ENCODE peak calls at places on chromosomes 12 and 14, in ten cellular contexts. N is tibial artery; M is A549; L is lung; F is vagina; P is GM23338; K is heart left ventricle; A is pancreas; C is dorsolateral prefrontal cortex; E is effector memory CD4-positive, alpha-beta T cell. G is an unnamed sample.

GRCh38 chr14:68780358-68781160 is 12.3 kb downstream of the ZFP36L1 start:
- DNase-seq in N (peak), A (peak), K (peak), F (peak), L (peak), C (no peak), P (no peak), E (peak), M (no peak), G (no peak)

GRCh38 chr12:6592087-6592486 is 15.1 kb downstream of the CHD4 start:
- DNase-seq in C (no peak), A (no peak), M (no peak), K (no peak), P (no peak), E (no peak), N (no peak), L (no peak), F (no peak), G (no peak)

GRCh38 chr12:55725556-55725955 is 3.3 kb downstream of the CD63 start:
- DNase-seq in N (no peak), C (no peak), M (no peak), E (no peak), P (no peak), L (no peak), K (no peak), F (no peak), A (no peak), G (no peak)

GRCh38 chr14:70317969-70318634 is 41.4 kb downstream of the COX16 start:
- DNase-seq in A (peak), C (no peak), M (peak), K (no peak), P (peak), F (no peak), N (no peak), E (no peak), L (no peak), G (peak)

GRCh38 chr12:70840966-70841365 is 79.6 kb downstream of the PTPRR start:
- DNase-seq in M (no peak), K (no peak), F (no peak), N (no peak), E (no peak), C (no peak), P (no peak), A (no peak), L (no peak), G (no peak)

GRCh38 chr12:128790221-128790620 is 33.5 kb downstream of the SLC15A4 start:
- DNase-seq in L (no peak), N (no peak), A (no peak), C (no peak), E (no peak), F (no peak), M (no peak), P (no peak), K (no peak), G (no peak)

GRCh38 chr14:77103954-77104353 is 5.9 kb downstream of the CIPC start:
- DNase-seq in F (no peak), E (no peak), K (no peak), M (no peak), A (no peak), N (no peak), P (no peak), C (no peak), L (no peak), G (no peak)

GRCh38 chr12:106245767-106246166 is 2.1 kb downstream of the CKAP4 start:
- DNase-seq in K (peak), P (no peak), E (no peak), A (peak), C (no peak), L (peak), F (peak), N (peak), M (peak), G (no peak)

GRCh38 chr12:14910090-14910915 is 24.6 kb upstream of the MGP start:
- DNase-seq in P (no peak), A (no peak), K (no peak), N (no peak), L (no peak), E (no peak), C (no peak), M (no peak), F (no peak), G (no peak)

GRCh38 chr12:25248137-25248536 is 2.6 kb downstream of the KRAS start:
- DNase-seq in E (no peak), K (no peak), N (no peak), M (no peak), F (no peak), L (no peak), P (peak), A (no peak), C (no peak), G (no peak)

GRCh38 chr14:94066089-94066676 is 14.8 kb downstream of the DDX24 start:
- DNase-seq in F (no peak), L (no peak), P (peak), E (no peak), M (no peak), K (no peak), C (no peak), N (no peak), A (peak), G (no peak)

GRCh38 chr14:105475269-105475915 is 771 bp downstream of the CRIP2 start:
- DNase-seq in C (no peak), P (peak), K (peak), L (no peak), N (peak), F (no peak), A (peak), E (no peak), M (no peak), G (no peak)

GRCh38 chr14:22689186-22689585 is 45.0 kb upstream of the OR6J1 start:
- DNase-seq in C (no peak), P (no peak), K (no peak), E (no peak), A (no peak), L (no peak), N (no peak), M (no peak), F (no peak), G (no peak)

GRCh38 chr14:105073720-105074600 is 8.7 kb upstream of the GPR132 start:
- DNase-seq in M (no peak), A (no peak), F (no peak), P (no peak), K (no peak), E (no peak), L (no peak), C (no peak), N (peak), G (no peak)

GRCh38 chr12:93595336-93595735 is 22.9 kb downstream of the SOCS2 start:
- DNase-seq in E (no peak), F (no peak), C (no peak), L (no peak), M (no peak), N (no peak), P (no peak), K (no peak), A (no peak), G (no peak)

GRCh38 chr12:50572275-50572674 is 67.5 kb downstream of the DIP2B start:
- DNase-seq in C (no peak), P (peak), L (no peak), E (no peak), N (no peak), K (no peak), F (no peak), M (no peak), A (no peak), G (no peak)

GRCh38 chr12:51631591-51631990 is 40.6 kb downstream of the SCN8A start:
- DNase-seq in L (no peak), P (no peak), A (no peak), K (no peak), F (no peak), C (no peak), M (peak), E (no peak), N (no peak), G (no peak)

GRCh38 chr12:15522574-15523187 is 200.4 kb downstream of the PTPRO start:
- DNase-seq in F (no peak), E (no peak), P (peak), L (no peak), K (no peak), A (no peak), M (peak), C (no peak), N (no peak), G (no peak)

GRCh38 chr12:46144433-46144832 is 124.4 kb downstream of the SLC38A1 start:
- DNase-seq in F (no peak), P (no peak), K (no peak), M (no peak), A (no peak), L (no peak), C (no peak), E (no peak), N (no peak), G (no peak)

GRCh38 chr12:116346751-116347150 is 69.3 kb upstream of the MED13L start:
- DNase-seq in K (no peak), C (no peak), M (peak), P (no peak), A (no peak), F (no peak), L (no peak), E (no peak), N (no peak), G (no peak)

GRCh38 chr14:24194186-24194872 is 912 bp downstream of the TM9SF1 start:
- DNase-seq in M (no peak), A (no peak), P (no peak), L (no peak), K (no peak), E (no peak), N (no peak), F (no peak), C (no peak), G (no peak)

GRCh38 chr14:72513994-72514659 is 379.8 kb downstream of the DPF3 start:
- DNase-seq in P (peak), K (no peak), N (no peak), M (peak), F (no peak), L (no peak), A (no peak), C (no peak), E (no peak), G (peak)

GRCh38 chr12:70664463-70664862 is 27.2 kb upstream of the PTPRB start:
- DNase-seq in A (no peak), F (no peak), P (peak), C (no peak), L (no peak), K (no peak), M (no peak), N (no peak), E (no peak), G (no peak)

GRCh38 chr14:24808412-24808811 is 174.4 kb upstream of the GZMB start:
- DNase-seq in M (no peak), F (no peak), A (no peak), E (no peak), C (no peak), K (no peak), N (no peak), P (no peak), L (no peak), G (no peak)

GRCh38 chr12:125773033-125773432 is 707.8 kb downstream of the AACS start:
- DNase-seq in F (no peak), C (no peak), K (no peak), M (peak), E (no peak), A (no peak), L (no peak), N (no peak), P (peak), G (peak)

GRCh38 chr12:127926004-127926403 is 341.0 kb upstream of the TMEM132C start:
- DNase-seq in P (peak), L (no peak), C (peak), N (no peak), A (no peak), K (peak), M (no peak), F (no peak), E (no peak), G (no peak)

GRCh38 chr12:90393654-90394053 is 561.3 kb downstream of the CCER1 start:
- DNase-seq in A (no peak), K (no peak), E (no peak), F (no peak), P (no peak), M (no peak), C (no peak), L (no peak), N (no peak), G (no peak)

GRCh38 chr12:123453165-123453564 is 4.8 kb upstream of the SNRNP35 start:
- DNase-seq in M (no peak), C (no peak), A (no peak), N (no peak), K (no peak), L (no peak), E (no peak), P (peak), F (no peak), G (no peak)

GRCh38 chr12:132178801-132179401 is 34.6 kb downstream of the NOC4L start:
- DNase-seq in M (no peak), K (peak), F (no peak), A (peak), L (no peak), N (no peak), E (peak), C (no peak), P (peak), G (no peak)

GRCh38 chr14:68703093-68703492 is 89.8 kb downstream of the ZFP36L1 start:
- DNase-seq in C (no peak), F (no peak), P (no peak), M (peak), K (no peak), E (peak), A (no peak), L (no peak), N (no peak), G (no peak)

GRCh38 chr14:94054936-94055335 is 26.1 kb downstream of the DDX24 start:
- DNase-seq in A (no peak), N (peak), M (no peak), E (no peak), P (no peak), C (no peak), L (peak), K (no peak), F (peak), G (no peak)

GRCh38 chr12:59708059-59708458 is 112.2 kb downstream of the SLC16A7 start:
- DNase-seq in L (no peak), P (no peak), E (no peak), A (no peak), K (no peak), M (no peak), F (no peak), C (no peak), N (no peak), G (no peak)

GRCh38 chr12:39632670-39633069 is 13.1 kb upstream of the ABCD2 start:
- DNase-seq in C (no peak), N (no peak), M (no peak), A (no peak), F (no peak), L (no peak), P (no peak), E (no peak), K (no peak), G (no peak)

GRCh38 chr14:30961330-30961729 is 64.1 kb upstream of the AP4S1 start:
- DNase-seq in A (no peak), C (no peak), E (no peak), F (no peak), L (no peak), P (no peak), K (no peak), N (no peak), M (no peak), G (no peak)

GRCh38 chr14:61033024-61033423 is 52.0 kb downstream of the SLC38A6 start:
- DNase-seq in P (no peak), L (no peak), C (no peak), F (no peak), M (no peak), K (no peak), A (no peak), N (no peak), E (no peak), G (no peak)

GRCh38 chr14:61031026-61031425 is 50.0 kb downstream of the SLC38A6 start:
- DNase-seq in N (no peak), C (no peak), K (no peak), P (no peak), F (no peak), E (no peak), L (no peak), M (no peak), A (no peak), G (no peak)

GRCh38 chr14:61034416-61035100 is 53.5 kb downstream of the SLC38A6 start:
- DNase-seq in A (no peak), K (no peak), N (no peak), P (no peak), E (no peak), F (no peak), L (peak), C (no peak), M (no peak), G (no peak)

DNA sequence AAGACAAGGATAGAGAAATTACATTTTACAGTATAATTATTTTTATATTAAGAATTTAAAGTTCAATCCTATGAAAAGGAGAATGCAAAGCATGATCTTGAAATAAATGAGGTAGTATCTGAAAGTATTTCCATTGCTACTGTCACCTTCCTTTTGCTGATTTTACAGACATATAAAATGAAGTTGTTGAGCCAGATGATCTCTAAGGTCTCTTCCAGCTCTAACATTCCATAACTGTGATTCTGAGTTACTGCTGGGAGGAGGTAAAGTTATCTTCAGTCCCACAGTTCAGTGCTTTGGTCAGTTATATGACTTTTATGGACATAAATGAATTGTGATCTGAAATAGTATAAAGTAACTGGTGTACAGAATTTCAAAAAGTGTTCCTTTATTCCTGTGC is 52.8 kb downstream of the SLC38A6 start:
- DNase-seq in N (no peak), F (no peak), M (no peak), P (no peak), E (no peak), L (no peak), K (no peak), A (no peak), C (no peak), G (no peak)
- H3K27ac ChIP-seq in N (no peak), F (no peak), M (no peak), P (no peak), E (no peak), L (no peak), K (no peak), A (no peak), C (no peak), G (no peak)

GRCh38 chr12:110916295-110916875 is 4.0 kb downstream of the MYL2 start:
- DNase-seq in N (no peak), A (no peak), F (no peak), K (no peak), E (no peak), C (no peak), L (no peak), M (no peak), P (no peak), G (no peak)

GRCh38 chr12:110917467-110917866 is 2.9 kb downstream of the MYL2 start:
- DNase-seq in E (no peak), P (no peak), A (no peak), N (no peak), C (no peak), M (peak), F (no peak), K (no peak), L (no peak), G (no peak)

GRCh38 chr12:110917961-110918360 is 2.4 kb downstream of the MYL2 start:
- DNase-seq in N (no peak), M (no peak), K (no peak), A (no peak), L (no peak), F (no peak), P (no peak), C (no peak), E (no peak), G (no peak)

GRCh38 chr12:110912263-110912662 is 8.1 kb downstream of the MYL2 start:
- DNase-seq in M (no peak), L (no peak), P (no peak), A (no peak), F (no peak), K (no peak), E (no peak), C (no peak), N (no peak), G (no peak)

GRCh38 chr12:110913119-110914056 is 7.0 kb downstream of the MYL2 start:
- DNase-seq in L (no peak), F (no peak), E (no peak), A (no peak), C (no peak), K (no peak), P (no peak), M (no peak), N (no peak), G (no peak)
- H3K27ac ChIP-seq in L (peak), F (no peak), E (no peak), A (no peak), C (no peak), K (no peak), P (no peak), M (no peak), N (no peak), G (no peak)

GRCh38 chr12:109899783-109900751 is at the start of gene TCHP:
- DNase-seq in P (peak), C (peak), M (peak), A (peak), K (peak), F (no peak), N (peak), E (peak), L (peak), G (no peak)
- H3K27ac ChIP-seq in P (no peak), C (peak), M (peak), A (peak), K (peak), F (peak), N (peak), E (peak), L (peak), G (no peak)

GRCh38 chr12:41348198-41348597 is 160.1 kb downstream of the PDZRN4 start:
- DNase-seq in M (no peak), N (no peak), K (no peak), A (no peak), E (no peak), P (no peak), C (no peak), L (no peak), F (no peak), G (no peak)
- H3K27ac ChIP-seq in M (no peak), N (no peak), K (no peak), A (no peak), E (no peak), P (no peak), C (no peak), L (no peak), F (no peak), G (no peak)

G was measured in iPS DF 6.9.